ENCODE peak calls at places on chromosomes 11 and 22, in eight cellular contexts. V, L, P, I, R, E, B and W are unnamed samples.

GRCh38 chr22:29344137-29344536 is 28.6 kb upstream of the RASL10A start:
- DNase-seq in V (no peak), L (peak; percentile 61), P (no peak), I (no peak), R (peak; percentile 98), E (peak; percentile 98), B (peak; percentile 52), W (no peak)

GRCh38 chr11:125348704-125349635 is 147.1 kb downstream of the FEZ1 start:
- DNase-seq in V (peak; percentile 53), L (peak; percentile 67), P (peak; percentile 16), I (no peak), R (peak; percentile 36), E (no peak), B (no peak), W (peak; percentile 84)

GRCh38 chr11:74025467-74026166 is 16.7 kb upstream of the UCP3 start:
- DNase-seq in V (no peak), L (no peak), P (no peak), I (no peak), R (peak; percentile 80), E (peak; percentile 74), B (no peak), W (no peak)

GRCh38 chr11:71930556-71931244 is 1.9 kb downstream of the RNF121 start:
- DNase-seq in V (no peak), L (no peak), P (no peak), I (no peak), R (no peak), E (no peak), B (no peak), W (no peak)

GRCh38 chr11:18527512-18527911 is 770 bp upstream of the TSG101 start:
- DNase-seq in V (peak; percentile 15), L (peak; percentile 14), P (no peak), I (no peak), R (peak; percentile 46), E (peak; percentile 83), B (no peak), W (peak; percentile 21)

GRCh38 chr11:78365381-78365792 is 52.2 kb downstream of the GAB2 start:
- DNase-seq in V (no peak), L (no peak), P (no peak), I (no peak), R (peak; percentile 79), E (peak; percentile 33), B (no peak), W (peak; percentile 49)

GRCh38 chr11:103358251-103358650 is 249.0 kb downstream of the DYNC2H1 start:
- DNase-seq in V (no peak), L (no peak), P (no peak), I (no peak), R (peak; percentile 67), E (peak; percentile 42), B (no peak), W (no peak)

GRCh38 chr11:61682093-61682732 is 2.0 kb downstream of the DAGLA start:
- DNase-seq in V (no peak), L (peak; percentile 90), P (no peak), I (no peak), R (peak; percentile 43), E (no peak), B (peak; percentile 77), W (peak; percentile 33)